ENCODE peak calls at places on chromosomes 2 and 18, in eight cellular contexts. One of them, this sample, is unnamed.
A peak's percentile ranks its signal among the peaks of the same experiment; 100 is the strongest.

GRCh38 chr18:32439802-32440201 is 30.9 kb downstream of the GAREM1 start:
- DNase-seq in adrenal gland: no peak
- DNase-seq in ovary: no peak
- DNase-seq in aorta: no peak
- DNase-seq in neural progenitor cell: peak; percentile 61
- DNase-seq in CD4-positive, alpha-beta memory T cell: no peak
- DNase-seq in PC-3: peak; percentile 2
- DNase-seq in pancreas: no peak
- DNase-seq in this sample: no peak

GRCh38 chr2:106572541-106573148 is 85.5 kb downstream of the CD8B2 start:
- DNase-seq in adrenal gland: no peak
- DNase-seq in ovary: no peak
- DNase-seq in aorta: no peak
- DNase-seq in neural progenitor cell: peak; percentile 60
- DNase-seq in CD4-positive, alpha-beta memory T cell: no peak
- DNase-seq in PC-3: peak; percentile 32
- DNase-seq in pancreas: no peak
- DNase-seq in this sample: no peak

GRCh38 chr2:116719841-116720240 is 1094.7 kb upstream of the DDX18 start:
- DNase-seq in adrenal gland: no peak
- DNase-seq in ovary: peak; percentile 20
- DNase-seq in aorta: no peak
- DNase-seq in neural progenitor cell: no peak
- DNase-seq in CD4-positive, alpha-beta memory T cell: no peak
- DNase-seq in PC-3: peak; percentile 97
- DNase-seq in pancreas: no peak
- DNase-seq in this sample: no peak

GRCh38 chr2:203484266-203485112 is 50.6 kb downstream of the RAPH1 start:
- DNase-seq in adrenal gland: peak; percentile 33
- DNase-seq in ovary: no peak
- DNase-seq in aorta: no peak
- DNase-seq in neural progenitor cell: peak; percentile 50
- DNase-seq in CD4-positive, alpha-beta memory T cell: peak; percentile 55
- DNase-seq in PC-3: peak; percentile 72
- DNase-seq in pancreas: no peak
- DNase-seq in this sample: no peak

GRCh38 chr2:118970396-118971135 is 28.6 kb downstream of the MARCO start:
- DNase-seq in adrenal gland: no peak
- DNase-seq in ovary: no peak
- DNase-seq in aorta: peak; percentile 68
- DNase-seq in neural progenitor cell: no peak
- DNase-seq in CD4-positive, alpha-beta memory T cell: no peak
- DNase-seq in PC-3: no peak
- DNase-seq in pancreas: no peak
- DNase-seq in this sample: no peak

GRCh38 chr2:108189316-108189715 is 50.5 kb upstream of the SULT1C3 start:
- DNase-seq in adrenal gland: no peak
- DNase-seq in ovary: no peak
- DNase-seq in aorta: no peak
- DNase-seq in neural progenitor cell: peak; percentile 11
- DNase-seq in CD4-positive, alpha-beta memory T cell: no peak
- DNase-seq in PC-3: peak; percentile 74
- DNase-seq in pancreas: no peak
- DNase-seq in this sample: no peak

GRCh38 chr18:42706618-42707017 is 408.9 kb downstream of the RIT2 start:
- DNase-seq in adrenal gland: no peak
- DNase-seq in ovary: no peak
- DNase-seq in aorta: no peak
- DNase-seq in neural progenitor cell: peak; percentile 48
- DNase-seq in CD4-positive, alpha-beta memory T cell: no peak
- DNase-seq in PC-3: no peak
- DNase-seq in pancreas: peak; percentile 11
- DNase-seq in this sample: no peak

GRCh38 chr2:234426616-234427015 is 70.3 kb downstream of the ARL4C start:
- DNase-seq in adrenal gland: no peak
- DNase-seq in ovary: no peak
- DNase-seq in aorta: no peak
- DNase-seq in neural progenitor cell: no peak
- DNase-seq in CD4-positive, alpha-beta memory T cell: no peak
- DNase-seq in PC-3: no peak
- DNase-seq in pancreas: no peak
- DNase-seq in this sample: no peak

GRCh38 chr2:180980943-180981898 is 816 bp downstream of the UBE2E3 start:
- DNase-seq in adrenal gland: peak; percentile 30
- DNase-seq in ovary: peak; percentile 31
- DNase-seq in aorta: peak; percentile 51
- DNase-seq in neural progenitor cell: peak; percentile 31
- DNase-seq in CD4-positive, alpha-beta memory T cell: peak; percentile 37
- DNase-seq in PC-3: peak; percentile 47
- DNase-seq in pancreas: peak; percentile 33
- DNase-seq in this sample: no peak

GRCh38 chr2:101307950-101308431 is 510 bp downstream of the RNF149 start:
- DNase-seq in adrenal gland: peak; percentile 25
- DNase-seq in ovary: peak; percentile 34
- DNase-seq in aorta: peak; percentile 67
- DNase-seq in neural progenitor cell: peak; percentile 54
- DNase-seq in CD4-positive, alpha-beta memory T cell: no peak
- DNase-seq in PC-3: peak; percentile 12
- DNase-seq in pancreas: peak; percentile 52
- DNase-seq in this sample: no peak

GRCh38 chr18:6997802-6998201 is 119.8 kb downstream of the LAMA1 start:
- DNase-seq in adrenal gland: no peak
- DNase-seq in ovary: no peak
- DNase-seq in aorta: no peak
- DNase-seq in neural progenitor cell: no peak
- DNase-seq in CD4-positive, alpha-beta memory T cell: no peak
- DNase-seq in PC-3: peak; percentile 7
- DNase-seq in pancreas: no peak
- DNase-seq in this sample: no peak

GRCh38 chr18:68714707-68715496 is at the start of gene TMX3:
- DNase-seq in adrenal gland: peak; percentile 90
- DNase-seq in ovary: peak; percentile 86
- DNase-seq in aorta: peak; percentile 95
- DNase-seq in neural progenitor cell: peak; percentile 98
- DNase-seq in CD4-positive, alpha-beta memory T cell: peak; percentile 91
- DNase-seq in PC-3: peak; percentile 97
- DNase-seq in pancreas: peak; percentile 87
- DNase-seq in this sample: peak; percentile 86

GRCh38 chr2:28624798-28625701 is 126.6 kb upstream of the PPP1CB start:
- DNase-seq in adrenal gland: peak; percentile 57
- DNase-seq in ovary: peak; percentile 88
- DNase-seq in aorta: peak; percentile 83
- DNase-seq in neural progenitor cell: peak; percentile 38
- DNase-seq in CD4-positive, alpha-beta memory T cell: peak; percentile 84
- DNase-seq in PC-3: no peak
- DNase-seq in pancreas: peak; percentile 85
- DNase-seq in this sample: no peak

GRCh38 chr2:74572178-74572925 is 17.8 kb downstream of the DOK1 start:
- DNase-seq in adrenal gland: no peak
- DNase-seq in ovary: no peak
- DNase-seq in aorta: no peak
- DNase-seq in neural progenitor cell: no peak
- DNase-seq in CD4-positive, alpha-beta memory T cell: no peak
- DNase-seq in PC-3: no peak
- DNase-seq in pancreas: no peak
- DNase-seq in this sample: no peak

GRCh38 chr2:143577489-143577888 is 448.3 kb downstream of the ARHGAP15 start:
- DNase-seq in adrenal gland: no peak
- DNase-seq in ovary: no peak
- DNase-seq in aorta: no peak
- DNase-seq in neural progenitor cell: no peak
- DNase-seq in CD4-positive, alpha-beta memory T cell: no peak
- DNase-seq in PC-3: no peak
- DNase-seq in pancreas: no peak
- DNase-seq in this sample: no peak

GRCh38 chr2:149915151-149915550 is 327.6 kb upstream of the MMADHC start:
- DNase-seq in adrenal gland: no peak
- DNase-seq in ovary: no peak
- DNase-seq in aorta: no peak
- DNase-seq in neural progenitor cell: peak; percentile 47
- DNase-seq in CD4-positive, alpha-beta memory T cell: no peak
- DNase-seq in PC-3: no peak
- DNase-seq in pancreas: no peak
- DNase-seq in this sample: no peak

GRCh38 chr2:96828874-96829273 is 12.8 kb downstream of the CNNM3 start:
- DNase-seq in adrenal gland: no peak
- DNase-seq in ovary: no peak
- DNase-seq in aorta: no peak
- DNase-seq in neural progenitor cell: no peak
- DNase-seq in CD4-positive, alpha-beta memory T cell: no peak
- DNase-seq in PC-3: no peak
- DNase-seq in pancreas: no peak
- DNase-seq in this sample: no peak

GRCh38 chr2:9236867-9237266 is 30.3 kb downstream of the ASAP2 start:
- DNase-seq in adrenal gland: no peak
- DNase-seq in ovary: peak; percentile 47
- DNase-seq in aorta: peak; percentile 58
- DNase-seq in neural progenitor cell: no peak
- DNase-seq in CD4-positive, alpha-beta memory T cell: no peak
- DNase-seq in PC-3: no peak
- DNase-seq in pancreas: no peak
- DNase-seq in this sample: no peak

GRCh38 chr2:15506231-15506819 is 54.8 kb downstream of the NBAS start:
- DNase-seq in adrenal gland: no peak
- DNase-seq in ovary: no peak
- DNase-seq in aorta: no peak
- DNase-seq in neural progenitor cell: no peak
- DNase-seq in CD4-positive, alpha-beta memory T cell: no peak
- DNase-seq in PC-3: peak; percentile 23
- DNase-seq in pancreas: no peak
- DNase-seq in this sample: no peak

GRCh38 chr18:52326001-52326400 is 14.0 kb upstream of the DCC start:
- DNase-seq in adrenal gland: no peak
- DNase-seq in ovary: no peak
- DNase-seq in aorta: no peak
- DNase-seq in neural progenitor cell: no peak
- DNase-seq in CD4-positive, alpha-beta memory T cell: no peak
- DNase-seq in PC-3: peak; percentile 39
- DNase-seq in pancreas: no peak
- DNase-seq in this sample: no peak

GRCh38 chr2:28662468-28663095 is 89.0 kb upstream of the PPP1CB start:
- DNase-seq in adrenal gland: no peak
- DNase-seq in ovary: peak; percentile 59
- DNase-seq in aorta: peak; percentile 81
- DNase-seq in neural progenitor cell: no peak
- DNase-seq in CD4-positive, alpha-beta memory T cell: no peak
- DNase-seq in PC-3: peak; percentile 70
- DNase-seq in pancreas: no peak
- DNase-seq in this sample: peak; percentile 89

GRCh38 chr18:59593291-59593717 is 103.9 kb downstream of the CCBE1 start:
- DNase-seq in adrenal gland: no peak
- DNase-seq in ovary: no peak
- DNase-seq in aorta: no peak
- DNase-seq in neural progenitor cell: no peak
- DNase-seq in CD4-positive, alpha-beta memory T cell: no peak
- DNase-seq in PC-3: no peak
- DNase-seq in pancreas: no peak
- DNase-seq in this sample: no peak

GRCh38 chr2:215828528-215829184 is 184.7 kb downstream of the MREG start:
- DNase-seq in adrenal gland: peak; percentile 76
- DNase-seq in ovary: peak; percentile 65
- DNase-seq in aorta: peak; percentile 66
- DNase-seq in neural progenitor cell: peak; percentile 79
- DNase-seq in CD4-positive, alpha-beta memory T cell: peak; percentile 18
- DNase-seq in PC-3: peak; percentile 86
- DNase-seq in pancreas: peak; percentile 41
- DNase-seq in this sample: peak; percentile 69

GRCh38 chr2:38775921-38776225 is 2.1 kb upstream of the GEMIN6 start:
- DNase-seq in adrenal gland: no peak
- DNase-seq in ovary: no peak
- DNase-seq in aorta: no peak
- DNase-seq in neural progenitor cell: no peak
- DNase-seq in CD4-positive, alpha-beta memory T cell: no peak
- DNase-seq in PC-3: no peak
- DNase-seq in pancreas: no peak
- DNase-seq in this sample: no peak
- H3K4me3 ChIP-seq in adrenal gland: no peak overlapping the region
- H3K4me3 ChIP-seq in ovary: no peak overlapping the region
- H3K4me3 ChIP-seq in aorta: no peak overlapping the region
- H3K4me3 ChIP-seq in neural progenitor cell: no peak overlapping the region
- H3K4me3 ChIP-seq in CD4-positive, alpha-beta memory T cell: no peak overlapping the region
- H3K4me3 ChIP-seq in PC-3: no peak overlapping the region
- H3K4me3 ChIP-seq in pancreas: no peak overlapping the region
- H3K4me3 ChIP-seq in this sample: no peak overlapping the region

GRCh38 chr2:109211324-109211723 is 82.3 kb downstream of the SH3RF3 start:
- DNase-seq in adrenal gland: no peak
- DNase-seq in ovary: no peak
- DNase-seq in aorta: no peak
- DNase-seq in neural progenitor cell: no peak
- DNase-seq in CD4-positive, alpha-beta memory T cell: no peak
- DNase-seq in PC-3: no peak
- DNase-seq in pancreas: no peak
- DNase-seq in this sample: no peak
- H3K4me1 ChIP-seq in adrenal gland: peaks cover 46% of the 10 kb centered on the region
- H3K4me1 ChIP-seq in ovary: no peaks in the 10 kb centered on the region
- H3K4me1 ChIP-seq in aorta: peaks cover 10% of the 10 kb centered on the region
- H3K4me1 ChIP-seq in neural progenitor cell: no peaks in the 10 kb centered on the region
- H3K4me1 ChIP-seq in CD4-positive, alpha-beta memory T cell: peaks cover 34% of the 10 kb centered on the region
- H3K4me1 ChIP-seq in PC-3: peaks cover 62% of the 10 kb centered on the region
- H3K4me1 ChIP-seq in pancreas: peaks cover 6% of the 10 kb centered on the region
- H3K4me1 ChIP-seq in this sample: no peaks in the 10 kb centered on the region

DNA sequence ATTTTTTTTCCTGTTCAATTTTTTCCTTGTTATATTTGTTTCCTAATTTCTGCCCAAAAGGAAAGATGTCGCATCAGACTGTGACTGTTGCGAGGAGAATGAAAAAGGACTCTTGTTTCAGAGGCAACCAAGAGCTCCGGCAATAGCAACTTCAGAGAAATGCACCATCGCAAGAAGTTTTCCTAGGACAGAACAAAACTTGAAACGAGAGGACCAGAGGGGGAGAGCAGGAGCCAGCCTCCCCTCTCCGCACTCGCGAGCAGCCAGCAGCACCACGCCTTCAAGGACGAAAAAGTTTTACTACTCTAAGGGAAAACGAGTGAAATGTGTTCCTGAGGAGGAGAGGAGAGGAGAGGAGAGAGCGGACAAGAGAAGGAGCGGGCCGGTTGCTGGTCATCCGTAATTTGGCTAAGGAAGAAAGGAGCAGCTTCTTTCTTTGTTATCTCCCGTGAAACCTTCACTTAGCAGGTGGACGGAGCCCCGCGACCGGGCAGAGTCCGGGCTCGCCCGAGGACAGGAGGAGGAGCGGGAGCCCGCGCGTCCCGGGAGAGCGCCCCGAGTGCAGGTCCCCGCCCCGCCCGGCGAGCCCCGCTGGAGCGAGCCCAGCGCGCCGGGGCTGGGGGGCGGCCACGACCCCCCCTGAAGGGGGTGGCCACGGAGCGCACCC is 725 bp downstream of the POU3F3 start:
- DNase-seq in adrenal gland: no peak
- DNase-seq in ovary: no peak
- DNase-seq in aorta: no peak
- DNase-seq in neural progenitor cell: peak; percentile 53
- DNase-seq in CD4-positive, alpha-beta memory T cell: no peak
- DNase-seq in PC-3: no peak
- DNase-seq in pancreas: no peak
- DNase-seq in this sample: no peak
- H3K27me3 ChIP-seq in adrenal gland: peaks cover 82% of the 10 kb centered on the region
- H3K27me3 ChIP-seq in ovary: no peaks in the 10 kb centered on the region
- H3K27me3 ChIP-seq in aorta: no peaks in the 10 kb centered on the region
- H3K27me3 ChIP-seq in neural progenitor cell: peaks cover 97% of the 10 kb centered on the region
- H3K27me3 ChIP-seq in CD4-positive, alpha-beta memory T cell: peaks cover 43% of the 10 kb centered on the region
- H3K27me3 ChIP-seq in PC-3: peaks cover 56% of the 10 kb centered on the region
- H3K27me3 ChIP-seq in pancreas: no peaks in the 10 kb centered on the region
- H3K27me3 ChIP-seq in this sample: peaks cover 72% of the 10 kb centered on the region

GRCh38 chr18:33839452-33840225 is 261.6 kb downstream of the ASXL3 start:
- DNase-seq in adrenal gland: no peak
- DNase-seq in ovary: no peak
- DNase-seq in aorta: no peak
- DNase-seq in neural progenitor cell: peak; percentile 70
- DNase-seq in CD4-positive, alpha-beta memory T cell: no peak
- DNase-seq in PC-3: peak; percentile 43
- DNase-seq in pancreas: no peak
- DNase-seq in this sample: no peak
- H3K4me3 ChIP-seq in adrenal gland: no peak overlapping the region
- H3K4me3 ChIP-seq in ovary: no peak overlapping the region
- H3K4me3 ChIP-seq in aorta: no peak overlapping the region
- H3K4me3 ChIP-seq in neural progenitor cell: no peak overlapping the region
- H3K4me3 ChIP-seq in CD4-positive, alpha-beta memory T cell: no peak overlapping the region
- H3K4me3 ChIP-seq in PC-3: no peak overlapping the region
- H3K4me3 ChIP-seq in pancreas: no peak overlapping the region
- H3K4me3 ChIP-seq in this sample: no peak overlapping the region

This sample was measured in right atrium auricular region.